ENCODE peak calls at places on chromosomes 6 and 20, in seven cellular contexts. One of them, this sample, is unnamed.

GRCh38 chr20:52048365-52048764 is 143.2 kb downstream of the ZFP64 start:
- DNase-seq in BE2C: no peak
- DNase-seq in myocyte: no peak
- DNase-seq in dorsolateral prefrontal cortex: no peak
- DNase-seq in ELR: no peak
- DNase-seq in NCI-H748 treated with DMSO at 0.1 percent for 48 hours: no peak
- DNase-seq in head of caudate nucleus: no peak
- DNase-seq in this sample: no peak

GRCh38 chr20:45470939-45471338 is 1.4 kb downstream of the WFDC2 start:
- DNase-seq in ELR: peak; percentile 28
- DNase-seq in dorsolateral prefrontal cortex: no peak
- DNase-seq in myocyte: no peak
- DNase-seq in NCI-H748 treated with DMSO at 0.1 percent for 48 hours: no peak
- DNase-seq in BE2C: no peak
- DNase-seq in head of caudate nucleus: no peak
- DNase-seq in this sample: no peak

GRCh38 chr6:135870722-135871121 is 19.2 kb downstream of the PDE7B start:
- DNase-seq in ELR: peak; percentile 91
- DNase-seq in NCI-H748 treated with DMSO at 0.1 percent for 48 hours: no peak
- DNase-seq in dorsolateral prefrontal cortex: no peak
- DNase-seq in BE2C: no peak
- DNase-seq in head of caudate nucleus: no peak
- DNase-seq in myocyte: no peak
- DNase-seq in this sample: peak; percentile 51

GRCh38 chr6:20319520-20320357 is 81.9 kb upstream of the E2F3 start:
- DNase-seq in NCI-H748 treated with DMSO at 0.1 percent for 48 hours: no peak
- DNase-seq in head of caudate nucleus: no peak
- DNase-seq in dorsolateral prefrontal cortex: no peak
- DNase-seq in myocyte: no peak
- DNase-seq in BE2C: no peak
- DNase-seq in ELR: no peak
- DNase-seq in this sample: no peak

GRCh38 chr6:56863366-56863765 is 91.5 kb upstream of the BEND6 start:
- DNase-seq in myocyte: peak; percentile 86
- DNase-seq in head of caudate nucleus: no peak
- DNase-seq in ELR: peak; percentile 93
- DNase-seq in BE2C: no peak
- DNase-seq in dorsolateral prefrontal cortex: no peak
- DNase-seq in NCI-H748 treated with DMSO at 0.1 percent for 48 hours: no peak
- DNase-seq in this sample: peak; percentile 78

GRCh38 chr20:40706977-40707582 is 18.0 kb upstream of the MAFB start:
- DNase-seq in dorsolateral prefrontal cortex: no peak
- DNase-seq in ELR: peak; percentile 52
- DNase-seq in NCI-H748 treated with DMSO at 0.1 percent for 48 hours: no peak
- DNase-seq in head of caudate nucleus: no peak
- DNase-seq in myocyte: no peak
- DNase-seq in BE2C: no peak
- DNase-seq in this sample: no peak

GRCh38 chr6:3619800-3620199 is 131.7 kb downstream of the PXDC1 start:
- DNase-seq in head of caudate nucleus: no peak
- DNase-seq in dorsolateral prefrontal cortex: no peak
- DNase-seq in myocyte: no peak
- DNase-seq in BE2C: no peak
- DNase-seq in NCI-H748 treated with DMSO at 0.1 percent for 48 hours: no peak
- DNase-seq in ELR: no peak
- DNase-seq in this sample: no peak

GRCh38 chr6:111417181-111417585 is 65.8 kb downstream of the REV3L start:
- DNase-seq in ELR: no peak
- DNase-seq in NCI-H748 treated with DMSO at 0.1 percent for 48 hours: no peak
- DNase-seq in dorsolateral prefrontal cortex: peak; percentile 36
- DNase-seq in myocyte: peak; percentile 75
- DNase-seq in BE2C: peak; percentile 53
- DNase-seq in head of caudate nucleus: no peak
- DNase-seq in this sample: no peak

GRCh38 chr6:126480268-126480667 is 140.4 kb downstream of the CENPW start:
- DNase-seq in BE2C: no peak
- DNase-seq in ELR: no peak
- DNase-seq in dorsolateral prefrontal cortex: no peak
- DNase-seq in head of caudate nucleus: no peak
- DNase-seq in NCI-H748 treated with DMSO at 0.1 percent for 48 hours: no peak
- DNase-seq in myocyte: no peak
- DNase-seq in this sample: no peak

GRCh38 chr6:110529355-110529754 is 52.9 kb upstream of the SLC22A16 start:
- DNase-seq in NCI-H748 treated with DMSO at 0.1 percent for 48 hours: no peak
- DNase-seq in BE2C: no peak
- DNase-seq in head of caudate nucleus: no peak
- DNase-seq in myocyte: peak; percentile 90
- DNase-seq in ELR: peak; percentile 86
- DNase-seq in dorsolateral prefrontal cortex: no peak
- DNase-seq in this sample: peak; percentile 75

GRCh38 chr6:97141756-97142155 is 141.3 kb downstream of the MMS22L start:
- DNase-seq in myocyte: no peak
- DNase-seq in BE2C: no peak
- DNase-seq in dorsolateral prefrontal cortex: no peak
- DNase-seq in head of caudate nucleus: no peak
- DNase-seq in NCI-H748 treated with DMSO at 0.1 percent for 48 hours: no peak
- DNase-seq in ELR: no peak
- DNase-seq in this sample: no peak

GRCh38 chr20:51604851-51605250 is 62.3 kb upstream of the NFATC2 start:
- DNase-seq in head of caudate nucleus: no peak
- DNase-seq in NCI-H748 treated with DMSO at 0.1 percent for 48 hours: no peak
- DNase-seq in dorsolateral prefrontal cortex: no peak
- DNase-seq in myocyte: no peak
- DNase-seq in ELR: no peak
- DNase-seq in BE2C: no peak
- DNase-seq in this sample: no peak

GRCh38 chr6:117971637-117972036 is 64.6 kb downstream of the SLC35F1 start:
- DNase-seq in dorsolateral prefrontal cortex: no peak
- DNase-seq in head of caudate nucleus: no peak
- DNase-seq in ELR: no peak
- DNase-seq in myocyte: no peak
- DNase-seq in NCI-H748 treated with DMSO at 0.1 percent for 48 hours: no peak
- DNase-seq in BE2C: no peak
- DNase-seq in this sample: no peak

GRCh38 chr20:11849976-11850670 is 67.6 kb upstream of the BTBD3 start:
- DNase-seq in myocyte: peak; percentile 52
- DNase-seq in head of caudate nucleus: no peak
- DNase-seq in NCI-H748 treated with DMSO at 0.1 percent for 48 hours: no peak
- DNase-seq in dorsolateral prefrontal cortex: no peak
- DNase-seq in BE2C: no peak
- DNase-seq in ELR: peak; percentile 88
- DNase-seq in this sample: peak; percentile 85

GRCh38 chr20:61948586-61949362 is 116.9 kb downstream of the TAF4 start:
- DNase-seq in BE2C: no peak
- DNase-seq in dorsolateral prefrontal cortex: no peak
- DNase-seq in NCI-H748 treated with DMSO at 0.1 percent for 48 hours: no peak
- DNase-seq in myocyte: no peak
- DNase-seq in head of caudate nucleus: no peak
- DNase-seq in ELR: no peak
- DNase-seq in this sample: no peak

GRCh38 chr6:16639689-16640480 is 121.4 kb downstream of the ATXN1 start:
- DNase-seq in ELR: peak; percentile 93
- DNase-seq in NCI-H748 treated with DMSO at 0.1 percent for 48 hours: no peak
- DNase-seq in dorsolateral prefrontal cortex: no peak
- DNase-seq in head of caudate nucleus: no peak
- DNase-seq in myocyte: peak; percentile 88
- DNase-seq in BE2C: no peak
- DNase-seq in this sample: peak; percentile 90

GRCh38 chr6:89611666-89612065 is 26.9 kb downstream of the LYRM2 start:
- DNase-seq in BE2C: no peak
- DNase-seq in NCI-H748 treated with DMSO at 0.1 percent for 48 hours: no peak
- DNase-seq in dorsolateral prefrontal cortex: no peak
- DNase-seq in head of caudate nucleus: no peak
- DNase-seq in ELR: peak; percentile 14
- DNase-seq in myocyte: peak; percentile 53
- DNase-seq in this sample: peak; percentile 21

GRCh38 chr6:98203170-98203806 is 631.1 kb upstream of the POU3F2 start:
- DNase-seq in BE2C: no peak
- DNase-seq in head of caudate nucleus: no peak
- DNase-seq in dorsolateral prefrontal cortex: no peak
- DNase-seq in NCI-H748 treated with DMSO at 0.1 percent for 48 hours: no peak
- DNase-seq in ELR: no peak
- DNase-seq in myocyte: peak; percentile 9
- DNase-seq in this sample: peak; percentile 3

GRCh38 chr6:169868458-169868857 is 117.0 kb downstream of the ERMARD start:
- DNase-seq in dorsolateral prefrontal cortex: no peak
- DNase-seq in myocyte: peak; percentile 80
- DNase-seq in BE2C: no peak
- DNase-seq in head of caudate nucleus: no peak
- DNase-seq in ELR: no peak
- DNase-seq in NCI-H748 treated with DMSO at 0.1 percent for 48 hours: no peak
- DNase-seq in this sample: no peak

GRCh38 chr6:150201791-150202329 is 59.0 kb downstream of the PPP1R14C start:
- DNase-seq in head of caudate nucleus: no peak
- DNase-seq in ELR: no peak
- DNase-seq in dorsolateral prefrontal cortex: no peak
- DNase-seq in NCI-H748 treated with DMSO at 0.1 percent for 48 hours: no peak
- DNase-seq in myocyte: no peak
- DNase-seq in BE2C: no peak
- DNase-seq in this sample: no peak

GRCh38 chr20:35702051-35702823 is 3.0 kb downstream of the ROMO1 start:
- DNase-seq in head of caudate nucleus: no peak
- DNase-seq in dorsolateral prefrontal cortex: no peak
- DNase-seq in ELR: peak; percentile 72
- DNase-seq in myocyte: peak; percentile 37
- DNase-seq in NCI-H748 treated with DMSO at 0.1 percent for 48 hours: no peak
- DNase-seq in BE2C: no peak
- DNase-seq in this sample: no peak

GRCh38 chr20:10064611-10065010 is 29.8 kb downstream of the ANKEF1 start:
- DNase-seq in myocyte: no peak
- DNase-seq in ELR: no peak
- DNase-seq in dorsolateral prefrontal cortex: no peak
- DNase-seq in head of caudate nucleus: no peak
- DNase-seq in NCI-H748 treated with DMSO at 0.1 percent for 48 hours: no peak
- DNase-seq in BE2C: no peak
- DNase-seq in this sample: no peak

GRCh38 chr6:2630891-2631458 is 119.7 kb downstream of the MYLK4 start:
- DNase-seq in dorsolateral prefrontal cortex: no peak
- DNase-seq in NCI-H748 treated with DMSO at 0.1 percent for 48 hours: no peak
- DNase-seq in head of caudate nucleus: no peak
- DNase-seq in ELR: peak; percentile 49
- DNase-seq in BE2C: no peak
- DNase-seq in myocyte: peak; percentile 54
- DNase-seq in this sample: peak; percentile 73

GRCh38 chr6:1472643-1473042 is 83.3 kb downstream of the FOXF2 start:
- DNase-seq in head of caudate nucleus: no peak
- DNase-seq in NCI-H748 treated with DMSO at 0.1 percent for 48 hours: no peak
- DNase-seq in ELR: no peak
- DNase-seq in BE2C: no peak
- DNase-seq in dorsolateral prefrontal cortex: no peak
- DNase-seq in myocyte: no peak
- DNase-seq in this sample: no peak